ENCODE peak calls at places on chromosomes 11 and 22, in six cellular contexts. H is SK-N-SH treated with all-trans-retinoic acid at 6 μM for 48 hours; O is stimulated activated memory B cell treated with anti-CD40 and anti-IgM and Interleukin-4, amounts not matched to agents 10 μg/mL and 1 μg/mL and 100 μg/mL, for 72 hours; D is T-cell; T is natural killer cell; B is effector memory CD8-positive, alpha-beta T cell. L is an unnamed sample.

GRCh38 chr11:8268530-8269461 is 5.1 kb upstream of the LMO1 start:
- ATAC-seq in B (no peak), T (no peak), O (peak; percentile 49), D (no peak), H (peak; percentile 27), L (peak; percentile 26)

GRCh38 chr11:113377606-113378005 is 10.0 kb upstream of the ANKK1 start:
- ATAC-seq in B (no peak), O (no peak), T (no peak), D (no peak), H (no peak), L (no peak)

GRCh38 chr22:46619240-46619829 is 851 bp upstream of the GRAMD4 start:
- ATAC-seq in T (no peak), O (no peak), B (no peak), D (no peak), H (peak; percentile 15), L (no peak)

GRCh38 chr11:123479048-123479837 is 49.2 kb downstream of the GRAMD1B start:
- ATAC-seq in B (peak; percentile 64), H (no peak), T (no peak), O (peak; percentile 65), D (no peak), L (no peak)

GRCh38 chr11:33294224-33294623 is 37.0 kb downstream of the HIPK3 start:
- ATAC-seq in H (no peak), O (no peak), T (no peak), B (no peak), D (no peak), L (no peak)

GRCh38 chr11:96143016-96143670 is 199.9 kb downstream of the MAML2 start:
- ATAC-seq in O (no peak), H (no peak), B (no peak), D (no peak), T (no peak), L (peak; percentile 53)

GRCh38 chr11:36114095-36114494 is 170.2 kb downstream of the LDLRAD3 start:
- ATAC-seq in T (no peak), O (no peak), D (no peak), B (no peak), H (no peak), L (no peak)

GRCh38 chr11:62974848-62975522 is 9.8 kb downstream of the SLC22A6 start:
- ATAC-seq in T (no peak), D (no peak), H (peak; percentile 82), B (no peak), O (no peak), L (no peak)

GRCh38 chr22:44963055-44963454 is 46.8 kb downstream of the PHF21B start:
- ATAC-seq in H (no peak), D (no peak), O (no peak), T (no peak), B (no peak), L (no peak)

GRCh38 chr22:45785458-45785857 is 113.8 kb downstream of the ATXN10 start:
- ATAC-seq in D (no peak), B (no peak), T (no peak), O (no peak), H (peak; percentile 52), L (no peak)

GRCh38 chr11:58006940-58007339 is 16.7 kb upstream of the OR9Q1 start:
- ATAC-seq in D (no peak), H (no peak), T (no peak), B (no peak), O (no peak), L (no peak)

GRCh38 chr11:59053387-59053786 is 32.7 kb upstream of the GLYATL1B start:
- ATAC-seq in D (peak; percentile 75), O (no peak), B (peak; percentile 69), T (peak; percentile 79), H (peak; percentile 80), L (no peak)

GRCh38 chr11:78828582-78829520 is 254.2 kb upstream of the NARS2 start:
- ATAC-seq in H (no peak), T (no peak), O (no peak), D (no peak), B (no peak), L (peak; percentile 54)

GRCh38 chr11:35148163-35148562 is 9.2 kb downstream of the CD44 start:
- ATAC-seq in T (no peak), B (peak; percentile 17), D (peak; percentile 26), O (no peak), H (no peak), L (no peak)

L was measured in gastroesophageal sphincter.